ENCODE peak calls at places on chromosomes 11 and 22, in five cellular contexts. One of them, this sample, is unnamed.

GRCh38 chr11:72673943-72674828 is at the start of gene PDE2A:
- DNase-seq in fibroblast of pulmonary artery: no peak
- DNase-seq in breast epithelium: no peak
- DNase-seq in astrocyte of the spinal cord: no peak
- DNase-seq in foreskin fibroblast: no peak
- DNase-seq in this sample: no peak

GRCh38 chr11:65856689-65857499 is 1.1 kb downstream of the CFL1 start:
- DNase-seq in fibroblast of pulmonary artery: peak
- DNase-seq in breast epithelium: peak
- DNase-seq in astrocyte of the spinal cord: peak
- DNase-seq in foreskin fibroblast: peak
- DNase-seq in this sample: peak

GRCh38 chr11:133019545-133019944 is 512.8 kb downstream of the OPCML start:
- DNase-seq in fibroblast of pulmonary artery: no peak
- DNase-seq in breast epithelium: no peak
- DNase-seq in astrocyte of the spinal cord: no peak
- DNase-seq in foreskin fibroblast: no peak
- DNase-seq in this sample: no peak

GRCh38 chr11:80167766-80168165 is 726.9 kb upstream of the TENM4 start:
- DNase-seq in fibroblast of pulmonary artery: no peak
- DNase-seq in breast epithelium: no peak
- DNase-seq in astrocyte of the spinal cord: peak
- DNase-seq in foreskin fibroblast: no peak
- DNase-seq in this sample: no peak

GRCh38 chr11:27207025-27207650 is 155.9 kb downstream of the CCDC34 start:
- DNase-seq in fibroblast of pulmonary artery: no peak
- DNase-seq in breast epithelium: no peak
- DNase-seq in astrocyte of the spinal cord: peak
- DNase-seq in foreskin fibroblast: no peak
- DNase-seq in this sample: no peak

GRCh38 chr11:82796970-82797594 is 63.4 kb upstream of the FAM181B start:
- DNase-seq in fibroblast of pulmonary artery: no peak
- DNase-seq in breast epithelium: no peak
- DNase-seq in astrocyte of the spinal cord: no peak
- DNase-seq in foreskin fibroblast: no peak
- DNase-seq in this sample: no peak

GRCh38 chr11:122108192-122108799 is 7.7 kb downstream of the BLID start:
- DNase-seq in fibroblast of pulmonary artery: peak
- DNase-seq in breast epithelium: no peak
- DNase-seq in astrocyte of the spinal cord: peak
- DNase-seq in foreskin fibroblast: peak
- DNase-seq in this sample: peak

GRCh38 chr11:6601041-6601461 is 2.4 kb downstream of the RRP8 start:
- DNase-seq in fibroblast of pulmonary artery: no peak
- DNase-seq in breast epithelium: no peak
- DNase-seq in astrocyte of the spinal cord: no peak
- DNase-seq in foreskin fibroblast: no peak
- DNase-seq in this sample: no peak

GRCh38 chr22:43555561-43556515 is 144.0 kb downstream of the MPPED1 start:
- DNase-seq in fibroblast of pulmonary artery: no peak
- DNase-seq in breast epithelium: no peak
- DNase-seq in astrocyte of the spinal cord: no peak
- DNase-seq in foreskin fibroblast: no peak
- DNase-seq in this sample: no peak

GRCh38 chr11:117319214-117319840 is 3.3 kb upstream of the BACE1 start:
- DNase-seq in fibroblast of pulmonary artery: peak
- DNase-seq in breast epithelium: no peak
- DNase-seq in astrocyte of the spinal cord: peak
- DNase-seq in foreskin fibroblast: peak
- DNase-seq in this sample: peak

GRCh38 chr11:86255896-86256295 is 11.3 kb downstream of the EED start:
- DNase-seq in fibroblast of pulmonary artery: no peak
- DNase-seq in breast epithelium: no peak
- DNase-seq in astrocyte of the spinal cord: no peak
- DNase-seq in foreskin fibroblast: no peak
- DNase-seq in this sample: no peak

GRCh38 chr11:106956887-106957505 is 61.3 kb downstream of the GUCY1A2 start:
- DNase-seq in fibroblast of pulmonary artery: no peak
- DNase-seq in breast epithelium: no peak
- DNase-seq in astrocyte of the spinal cord: no peak
- DNase-seq in foreskin fibroblast: no peak
- DNase-seq in this sample: no peak

GRCh38 chr11:69044111-69045013 is 4.4 kb upstream of the TPCN2 start:
- DNase-seq in fibroblast of pulmonary artery: peak
- DNase-seq in breast epithelium: peak
- DNase-seq in astrocyte of the spinal cord: peak
- DNase-seq in foreskin fibroblast: peak
- DNase-seq in this sample: peak

GRCh38 chr11:128135451-128135850 is 451.9 kb downstream of the ETS1 start:
- DNase-seq in fibroblast of pulmonary artery: peak
- DNase-seq in breast epithelium: peak
- DNase-seq in astrocyte of the spinal cord: peak
- DNase-seq in foreskin fibroblast: no peak
- DNase-seq in this sample: no peak

GRCh38 chr11:34308821-34309585 is 48.8 kb downstream of the ABTB2 start:
- DNase-seq in fibroblast of pulmonary artery: peak
- DNase-seq in breast epithelium: no peak
- DNase-seq in astrocyte of the spinal cord: peak
- DNase-seq in foreskin fibroblast: peak
- DNase-seq in this sample: peak
- TF ChIP-seq CTCF in fibroblast of pulmonary artery: no peak
- TF ChIP-seq CTCF in breast epithelium: no peak
- TF ChIP-seq CTCF in astrocyte of the spinal cord: no peak
- TF ChIP-seq CTCF in foreskin fibroblast: no peak
- TF ChIP-seq CTCF in this sample: no peak

DNA sequence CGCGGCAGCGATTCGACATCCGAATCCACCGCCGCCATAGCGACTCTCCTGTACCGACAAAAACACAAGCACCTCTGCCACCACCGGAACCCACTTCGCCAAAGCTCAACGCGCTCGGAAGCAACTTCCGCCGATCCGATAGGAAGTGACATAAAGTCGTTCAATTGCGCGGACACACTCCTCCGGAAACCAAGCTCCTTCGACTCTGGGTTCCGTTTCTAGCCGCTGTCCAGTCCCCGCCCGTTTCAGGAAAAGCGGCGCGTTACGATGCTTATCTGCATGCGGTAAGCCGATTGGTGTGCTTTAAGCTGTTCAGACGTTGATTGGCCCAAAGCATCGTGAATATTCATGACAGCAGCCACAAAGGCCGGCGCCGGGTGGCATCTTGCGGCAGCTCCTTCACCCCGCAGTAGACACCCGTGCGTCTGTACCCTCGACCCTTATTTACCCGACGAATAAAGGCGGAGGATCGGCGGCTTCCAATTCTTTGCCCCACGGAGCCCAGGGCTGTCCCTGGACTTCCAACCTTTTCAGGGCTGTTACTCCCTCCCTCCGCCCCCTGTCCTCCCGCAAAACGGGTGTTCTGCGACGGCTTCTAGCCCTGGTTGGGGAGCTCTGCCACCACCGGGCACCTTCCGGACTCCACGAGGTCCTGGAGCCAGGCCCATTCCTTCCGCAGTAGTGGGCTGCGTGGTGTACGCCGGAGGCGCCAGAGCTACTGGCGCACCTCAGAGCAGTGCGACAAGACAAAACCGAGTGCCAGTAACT is at the start of gene TUT1:
- DNase-seq in fibroblast of pulmonary artery: peak
- DNase-seq in breast epithelium: peak
- DNase-seq in astrocyte of the spinal cord: peak
- DNase-seq in foreskin fibroblast: peak
- DNase-seq in this sample: peak
- TF ChIP-seq CTCF in fibroblast of pulmonary artery: no peak
- TF ChIP-seq CTCF in breast epithelium: no peak
- TF ChIP-seq CTCF in astrocyte of the spinal cord: no peak
- TF ChIP-seq CTCF in foreskin fibroblast: no peak
- TF ChIP-seq CTCF in this sample: no peak

GRCh38 chr11:61785837-61786402 is 6.5 kb downstream of the TMEM258 start:
- DNase-seq in fibroblast of pulmonary artery: no peak
- DNase-seq in breast epithelium: no peak
- DNase-seq in astrocyte of the spinal cord: no peak
- DNase-seq in foreskin fibroblast: no peak
- DNase-seq in this sample: no peak

GRCh38 chr11:61784506-61784805 is 7.9 kb downstream of the TMEM258 start:
- DNase-seq in fibroblast of pulmonary artery: no peak
- DNase-seq in breast epithelium: no peak
- DNase-seq in astrocyte of the spinal cord: no peak
- DNase-seq in foreskin fibroblast: no peak
- DNase-seq in this sample: no peak

GRCh38 chr11:61791737-61792309 is 576 bp downstream of the TMEM258 start:
- DNase-seq in fibroblast of pulmonary artery: peak
- DNase-seq in breast epithelium: peak
- DNase-seq in astrocyte of the spinal cord: peak
- DNase-seq in foreskin fibroblast: peak
- DNase-seq in this sample: peak

GRCh38 chr11:61783717-61784505 is 8.5 kb downstream of the TMEM258 start:
- DNase-seq in fibroblast of pulmonary artery: peak
- DNase-seq in breast epithelium: no peak
- DNase-seq in astrocyte of the spinal cord: peak
- DNase-seq in foreskin fibroblast: peak
- DNase-seq in this sample: peak

GRCh38 chr11:61787928-61788491 is 4.4 kb downstream of the TMEM258 start:
- DNase-seq in fibroblast of pulmonary artery: peak
- DNase-seq in breast epithelium: no peak
- DNase-seq in astrocyte of the spinal cord: peak
- DNase-seq in foreskin fibroblast: peak
- DNase-seq in this sample: peak
- TF ChIP-seq CTCF in fibroblast of pulmonary artery: peak
- TF ChIP-seq CTCF in breast epithelium: no peak
- TF ChIP-seq CTCF in astrocyte of the spinal cord: peak
- TF ChIP-seq CTCF in foreskin fibroblast: peak
- TF ChIP-seq CTCF in this sample: peak

DNA sequence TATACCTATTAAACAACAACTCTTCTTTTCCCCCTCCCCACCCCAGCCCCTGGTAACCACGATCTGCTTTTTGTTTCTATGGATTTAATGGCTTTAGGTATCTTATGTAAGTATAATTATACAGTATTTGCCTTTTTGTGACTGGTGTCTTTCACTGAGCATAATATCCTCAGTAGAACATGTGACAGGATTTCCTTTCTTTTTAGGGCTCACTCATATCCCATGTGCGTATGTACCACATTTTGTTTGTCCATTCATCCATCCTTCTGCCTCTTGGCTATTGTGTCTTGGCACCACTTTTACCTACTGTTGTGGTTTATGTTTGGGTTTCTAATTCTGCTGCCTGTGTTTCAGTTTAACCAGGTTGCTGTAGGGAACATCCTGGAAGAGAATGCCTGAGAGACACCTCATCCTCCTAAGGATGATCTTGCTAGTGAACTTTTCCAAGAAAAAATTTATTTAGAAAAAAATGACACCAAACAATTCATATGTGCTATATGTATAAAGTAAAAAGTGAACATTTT is 77.6 kb upstream of the SESN3 start:
- DNase-seq in fibroblast of pulmonary artery: no peak
- DNase-seq in breast epithelium: no peak
- DNase-seq in astrocyte of the spinal cord: no peak
- DNase-seq in foreskin fibroblast: no peak
- DNase-seq in this sample: no peak
- TF ChIP-seq CTCF in fibroblast of pulmonary artery: no peak
- TF ChIP-seq CTCF in breast epithelium: no peak
- TF ChIP-seq CTCF in astrocyte of the spinal cord: no peak
- TF ChIP-seq CTCF in foreskin fibroblast: no peak
- TF ChIP-seq CTCF in this sample: no peak

GRCh38 chr22:49967333-49968241 is 7.0 kb downstream of the PIM3 start:
- DNase-seq in fibroblast of pulmonary artery: no peak
- DNase-seq in breast epithelium: peak
- DNase-seq in astrocyte of the spinal cord: no peak
- DNase-seq in foreskin fibroblast: peak
- DNase-seq in this sample: no peak
- TF ChIP-seq CTCF in fibroblast of pulmonary artery: no peak
- TF ChIP-seq CTCF in breast epithelium: no peak
- TF ChIP-seq CTCF in astrocyte of the spinal cord: no peak
- TF ChIP-seq CTCF in foreskin fibroblast: no peak
- TF ChIP-seq CTCF in this sample: no peak

DNA sequence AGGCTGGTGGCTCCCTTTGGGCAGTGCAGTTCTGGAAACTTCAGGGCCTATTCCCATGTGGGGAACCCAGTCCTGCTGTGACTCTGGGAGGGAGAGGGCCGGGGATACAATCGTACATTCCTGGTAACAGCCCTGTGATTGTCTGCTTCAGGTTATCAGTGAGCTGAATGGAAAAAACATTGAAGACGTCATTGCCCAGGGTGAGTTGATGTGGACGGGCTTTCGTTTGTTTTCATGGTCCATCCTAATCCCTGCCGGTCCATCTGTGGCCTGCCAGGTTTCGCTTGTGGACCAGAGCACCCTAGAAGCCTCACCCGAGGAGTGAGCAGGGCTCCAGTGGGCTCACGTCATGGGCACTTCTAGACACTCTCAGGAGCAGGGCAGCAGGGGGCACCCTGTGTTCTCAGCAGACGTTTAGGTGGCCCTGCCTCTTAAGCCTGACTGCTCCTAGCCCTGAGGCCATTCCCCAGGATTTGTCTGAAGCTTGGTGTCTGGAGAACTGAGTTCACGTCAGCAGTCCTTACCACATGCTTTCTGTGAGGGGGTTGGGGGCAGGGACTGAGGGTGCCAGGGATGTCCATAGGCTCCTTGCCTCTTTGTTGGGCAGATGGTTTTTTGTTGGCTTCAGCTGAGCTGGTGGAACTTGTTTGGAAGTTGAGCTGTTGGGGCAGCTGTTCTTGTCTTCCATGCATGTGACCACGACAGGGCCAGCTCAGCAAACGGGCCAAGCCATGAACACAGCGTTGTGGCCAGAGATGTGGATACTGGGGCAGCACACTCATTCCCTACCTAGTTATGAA is 1.9 kb downstream of the RPLP2 start:
- DNase-seq in fibroblast of pulmonary artery: peak
- DNase-seq in breast epithelium: no peak
- DNase-seq in astrocyte of the spinal cord: no peak
- DNase-seq in foreskin fibroblast: peak
- DNase-seq in this sample: peak
- TF ChIP-seq CTCF in fibroblast of pulmonary artery: no peak
- TF ChIP-seq CTCF in breast epithelium: no peak
- TF ChIP-seq CTCF in astrocyte of the spinal cord: peak
- TF ChIP-seq CTCF in foreskin fibroblast: no peak
- TF ChIP-seq CTCF in this sample: peak

GRCh38 chr11:33161120-33162005 is at the start of gene CSTF3:
- DNase-seq in fibroblast of pulmonary artery: peak
- DNase-seq in breast epithelium: peak
- DNase-seq in astrocyte of the spinal cord: peak
- DNase-seq in foreskin fibroblast: peak
- DNase-seq in this sample: peak
- TF ChIP-seq CTCF in fibroblast of pulmonary artery: peak
- TF ChIP-seq CTCF in breast epithelium: peak
- TF ChIP-seq CTCF in astrocyte of the spinal cord: peak
- TF ChIP-seq CTCF in foreskin fibroblast: peak
- TF ChIP-seq CTCF in this sample: peak

GRCh38 chr11:114216804-114217195 is 79.4 kb upstream of the NNMT start:
- DNase-seq in fibroblast of pulmonary artery: no peak
- DNase-seq in breast epithelium: no peak
- DNase-seq in astrocyte of the spinal cord: no peak
- DNase-seq in foreskin fibroblast: no peak
- DNase-seq in this sample: no peak

GRCh38 chr11:114218508-114218907 is 77.7 kb upstream of the NNMT start:
- DNase-seq in fibroblast of pulmonary artery: no peak
- DNase-seq in breast epithelium: no peak
- DNase-seq in astrocyte of the spinal cord: no peak
- DNase-seq in foreskin fibroblast: no peak
- DNase-seq in this sample: no peak

GRCh38 chr11:114215871-114216803 is 80.1 kb upstream of the NNMT start:
- DNase-seq in fibroblast of pulmonary artery: peak
- DNase-seq in breast epithelium: no peak
- DNase-seq in astrocyte of the spinal cord: no peak
- DNase-seq in foreskin fibroblast: no peak
- DNase-seq in this sample: no peak

GRCh38 chr11:114213622-114214021 is 82.6 kb upstream of the NNMT start:
- DNase-seq in fibroblast of pulmonary artery: no peak
- DNase-seq in breast epithelium: no peak
- DNase-seq in astrocyte of the spinal cord: no peak
- DNase-seq in foreskin fibroblast: no peak
- DNase-seq in this sample: no peak

GRCh38 chr11:114215428-114215827 is 80.8 kb upstream of the NNMT start:
- DNase-seq in fibroblast of pulmonary artery: no peak
- DNase-seq in breast epithelium: no peak
- DNase-seq in astrocyte of the spinal cord: no peak
- DNase-seq in foreskin fibroblast: no peak
- DNase-seq in this sample: no peak
- TF ChIP-seq CTCF in fibroblast of pulmonary artery: no peak
- TF ChIP-seq CTCF in breast epithelium: no peak
- TF ChIP-seq CTCF in astrocyte of the spinal cord: no peak
- TF ChIP-seq CTCF in foreskin fibroblast: no peak
- TF ChIP-seq CTCF in this sample: no peak

This sample was measured in fibroblast of mammary gland.